ENCODE peak calls at places on chromosomes 6 and 20, in eight cellular contexts. One of them, this sample, is unnamed.
A peak's percentile ranks its signal among the peaks of the same experiment; 100 is the strongest.

GRCh38 chr20:13141541-13141940 is 79.5 kb upstream of the ISM1 start:
- DNase-seq in A172: no peak
- DNase-seq in ACHN: peak; percentile 4
- DNase-seq in stimulated activated CD4-positive, alpha-beta T cell treated with anti-CD3 and anti-CD28 coated beads, Interleukin-2, amount 100 ng/mL, for 48 hours: no peak
- DNase-seq in fibroblast of the aortic adventitia: peak; percentile 39
- DNase-seq in colonic mucosa: no peak
- DNase-seq in activated CD8-positive, alpha-beta memory T cell treated with anti-CD3 and anti-CD28 coated beads, Interleukin-2, amount 50 U/mL, for 4 hours: no peak
- DNase-seq in mesothelial cell of epicardium: no peak
- DNase-seq in this sample: no peak

GRCh38 chr6:162726997-162727346 is 594 bp downstream of the PRKN start:
- DNase-seq in fibroblast of the aortic adventitia: peak; percentile 2
- DNase-seq in ACHN: peak; percentile 3
- DNase-seq in A172: peak; percentile 1
- DNase-seq in mesothelial cell of epicardium: no peak
- DNase-seq in colonic mucosa: peak; percentile 23
- DNase-seq in activated CD8-positive, alpha-beta memory T cell treated with anti-CD3 and anti-CD28 coated beads, Interleukin-2, amount 50 U/mL, for 4 hours: no peak
- DNase-seq in stimulated activated CD4-positive, alpha-beta T cell treated with anti-CD3 and anti-CD28 coated beads, Interleukin-2, amount 100 ng/mL, for 48 hours: no peak
- DNase-seq in this sample: peak; percentile 3

GRCh38 chr6:149334682-149335160 is 17.2 kb downstream of the TAB2 start:
- DNase-seq in ACHN: peak; percentile 87
- DNase-seq in activated CD8-positive, alpha-beta memory T cell treated with anti-CD3 and anti-CD28 coated beads, Interleukin-2, amount 50 U/mL, for 4 hours: no peak
- DNase-seq in A172: peak; percentile 81
- DNase-seq in colonic mucosa: no peak
- DNase-seq in fibroblast of the aortic adventitia: peak; percentile 82
- DNase-seq in stimulated activated CD4-positive, alpha-beta T cell treated with anti-CD3 and anti-CD28 coated beads, Interleukin-2, amount 100 ng/mL, for 48 hours: no peak
- DNase-seq in mesothelial cell of epicardium: no peak
- DNase-seq in this sample: no peak

GRCh38 chr6:33197431-33198048 is 2.9 kb downstream of the RXRB start:
- DNase-seq in ACHN: peak; percentile 63
- DNase-seq in A172: peak; percentile 62
- DNase-seq in mesothelial cell of epicardium: no peak
- DNase-seq in fibroblast of the aortic adventitia: peak; percentile 74
- DNase-seq in activated CD8-positive, alpha-beta memory T cell treated with anti-CD3 and anti-CD28 coated beads, Interleukin-2, amount 50 U/mL, for 4 hours: no peak
- DNase-seq in stimulated activated CD4-positive, alpha-beta T cell treated with anti-CD3 and anti-CD28 coated beads, Interleukin-2, amount 100 ng/mL, for 48 hours: no peak
- DNase-seq in colonic mucosa: peak; percentile 49
- DNase-seq in this sample: peak; percentile 70

GRCh38 chr20:31780839-31781238 is 38.3 kb upstream of the MYLK2 start:
- DNase-seq in fibroblast of the aortic adventitia: no peak
- DNase-seq in A172: no peak
- DNase-seq in colonic mucosa: no peak
- DNase-seq in mesothelial cell of epicardium: no peak
- DNase-seq in stimulated activated CD4-positive, alpha-beta T cell treated with anti-CD3 and anti-CD28 coated beads, Interleukin-2, amount 100 ng/mL, for 48 hours: no peak
- DNase-seq in activated CD8-positive, alpha-beta memory T cell treated with anti-CD3 and anti-CD28 coated beads, Interleukin-2, amount 50 U/mL, for 4 hours: no peak
- DNase-seq in ACHN: no peak
- DNase-seq in this sample: no peak

GRCh38 chr20:63334356-63334755 is 26.8 kb downstream of the CHRNA4 start:
- DNase-seq in mesothelial cell of epicardium: no peak
- DNase-seq in colonic mucosa: no peak
- DNase-seq in stimulated activated CD4-positive, alpha-beta T cell treated with anti-CD3 and anti-CD28 coated beads, Interleukin-2, amount 100 ng/mL, for 48 hours: no peak
- DNase-seq in fibroblast of the aortic adventitia: no peak
- DNase-seq in activated CD8-positive, alpha-beta memory T cell treated with anti-CD3 and anti-CD28 coated beads, Interleukin-2, amount 50 U/mL, for 4 hours: no peak
- DNase-seq in ACHN: no peak
- DNase-seq in A172: no peak
- DNase-seq in this sample: no peak

GRCh38 chr20:9024996-9025395 is 43.9 kb upstream of the PLCB4 start:
- DNase-seq in activated CD8-positive, alpha-beta memory T cell treated with anti-CD3 and anti-CD28 coated beads, Interleukin-2, amount 50 U/mL, for 4 hours: no peak
- DNase-seq in colonic mucosa: no peak
- DNase-seq in ACHN: peak; percentile 35
- DNase-seq in fibroblast of the aortic adventitia: no peak
- DNase-seq in stimulated activated CD4-positive, alpha-beta T cell treated with anti-CD3 and anti-CD28 coated beads, Interleukin-2, amount 100 ng/mL, for 48 hours: no peak
- DNase-seq in mesothelial cell of epicardium: no peak
- DNase-seq in A172: no peak
- DNase-seq in this sample: no peak

GRCh38 chr20:44017905-44018683 is 103.4 kb downstream of the TOX2 start:
- DNase-seq in ACHN: peak; percentile 75
- DNase-seq in fibroblast of the aortic adventitia: peak; percentile 82
- DNase-seq in A172: peak; percentile 95
- DNase-seq in activated CD8-positive, alpha-beta memory T cell treated with anti-CD3 and anti-CD28 coated beads, Interleukin-2, amount 50 U/mL, for 4 hours: no peak
- DNase-seq in mesothelial cell of epicardium: no peak
- DNase-seq in stimulated activated CD4-positive, alpha-beta T cell treated with anti-CD3 and anti-CD28 coated beads, Interleukin-2, amount 100 ng/mL, for 48 hours: no peak
- DNase-seq in colonic mucosa: peak; percentile 96
- DNase-seq in this sample: peak; percentile 55

GRCh38 chr20:63739129-63740069 is at the start of gene SLC2A4RG:
- DNase-seq in stimulated activated CD4-positive, alpha-beta T cell treated with anti-CD3 and anti-CD28 coated beads, Interleukin-2, amount 100 ng/mL, for 48 hours: peak; percentile 50
- DNase-seq in mesothelial cell of epicardium: no peak
- DNase-seq in fibroblast of the aortic adventitia: peak; percentile 59
- DNase-seq in activated CD8-positive, alpha-beta memory T cell treated with anti-CD3 and anti-CD28 coated beads, Interleukin-2, amount 50 U/mL, for 4 hours: peak; percentile 66
- DNase-seq in colonic mucosa: peak; percentile 82
- DNase-seq in ACHN: peak; percentile 79
- DNase-seq in A172: peak; percentile 28
- DNase-seq in this sample: peak; percentile 79

GRCh38 chr20:3420211-3420707 is 12.8 kb upstream of the DNAAF9 start:
- DNase-seq in mesothelial cell of epicardium: no peak
- DNase-seq in A172: no peak
- DNase-seq in activated CD8-positive, alpha-beta memory T cell treated with anti-CD3 and anti-CD28 coated beads, Interleukin-2, amount 50 U/mL, for 4 hours: no peak
- DNase-seq in colonic mucosa: peak; percentile 28
- DNase-seq in fibroblast of the aortic adventitia: peak; percentile 58
- DNase-seq in stimulated activated CD4-positive, alpha-beta T cell treated with anti-CD3 and anti-CD28 coated beads, Interleukin-2, amount 100 ng/mL, for 48 hours: peak; percentile 41
- DNase-seq in ACHN: no peak
- DNase-seq in this sample: no peak

GRCh38 chr6:14757414-14757813 is 488.5 kb upstream of the JARID2 start:
- DNase-seq in ACHN: no peak
- DNase-seq in A172: no peak
- DNase-seq in colonic mucosa: no peak
- DNase-seq in fibroblast of the aortic adventitia: no peak
- DNase-seq in stimulated activated CD4-positive, alpha-beta T cell treated with anti-CD3 and anti-CD28 coated beads, Interleukin-2, amount 100 ng/mL, for 48 hours: no peak
- DNase-seq in mesothelial cell of epicardium: no peak
- DNase-seq in activated CD8-positive, alpha-beta memory T cell treated with anti-CD3 and anti-CD28 coated beads, Interleukin-2, amount 50 U/mL, for 4 hours: no peak
- DNase-seq in this sample: no peak

GRCh38 chr6:34513628-34514027 is 42.5 kb downstream of the SPDEF start:
- DNase-seq in stimulated activated CD4-positive, alpha-beta T cell treated with anti-CD3 and anti-CD28 coated beads, Interleukin-2, amount 100 ng/mL, for 48 hours: no peak
- DNase-seq in A172: no peak
- DNase-seq in fibroblast of the aortic adventitia: no peak
- DNase-seq in colonic mucosa: no peak
- DNase-seq in mesothelial cell of epicardium: no peak
- DNase-seq in ACHN: no peak
- DNase-seq in activated CD8-positive, alpha-beta memory T cell treated with anti-CD3 and anti-CD28 coated beads, Interleukin-2, amount 50 U/mL, for 4 hours: no peak
- DNase-seq in this sample: no peak

GRCh38 chr6:34315780-34316179 is 67.0 kb upstream of the SMIM29 start:
- DNase-seq in mesothelial cell of epicardium: no peak
- DNase-seq in fibroblast of the aortic adventitia: no peak
- DNase-seq in A172: no peak
- DNase-seq in stimulated activated CD4-positive, alpha-beta T cell treated with anti-CD3 and anti-CD28 coated beads, Interleukin-2, amount 100 ng/mL, for 48 hours: no peak
- DNase-seq in ACHN: no peak
- DNase-seq in colonic mucosa: no peak
- DNase-seq in activated CD8-positive, alpha-beta memory T cell treated with anti-CD3 and anti-CD28 coated beads, Interleukin-2, amount 50 U/mL, for 4 hours: no peak
- DNase-seq in this sample: no peak

GRCh38 chr6:111105578-111105977 is 18.3 kb downstream of the SLC16A10 start:
- DNase-seq in activated CD8-positive, alpha-beta memory T cell treated with anti-CD3 and anti-CD28 coated beads, Interleukin-2, amount 50 U/mL, for 4 hours: peak; percentile 27
- DNase-seq in ACHN: peak; percentile 64
- DNase-seq in A172: peak; percentile 45
- DNase-seq in colonic mucosa: peak; percentile 91
- DNase-seq in fibroblast of the aortic adventitia: no peak
- DNase-seq in stimulated activated CD4-positive, alpha-beta T cell treated with anti-CD3 and anti-CD28 coated beads, Interleukin-2, amount 100 ng/mL, for 48 hours: no peak
- DNase-seq in mesothelial cell of epicardium: no peak
- DNase-seq in this sample: peak; percentile 78

GRCh38 chr6:89368107-89368506 is 15.6 kb upstream of the UBE2J1 start:
- DNase-seq in ACHN: peak; percentile 51
- DNase-seq in colonic mucosa: peak; percentile 84
- DNase-seq in A172: peak; percentile 40
- DNase-seq in activated CD8-positive, alpha-beta memory T cell treated with anti-CD3 and anti-CD28 coated beads, Interleukin-2, amount 50 U/mL, for 4 hours: peak; percentile 60
- DNase-seq in fibroblast of the aortic adventitia: peak; percentile 71
- DNase-seq in stimulated activated CD4-positive, alpha-beta T cell treated with anti-CD3 and anti-CD28 coated beads, Interleukin-2, amount 100 ng/mL, for 48 hours: peak; percentile 65
- DNase-seq in mesothelial cell of epicardium: no peak
- DNase-seq in this sample: no peak

GRCh38 chr20:52379723-52380336 is 188.3 kb upstream of the ZFP64 start:
- DNase-seq in activated CD8-positive, alpha-beta memory T cell treated with anti-CD3 and anti-CD28 coated beads, Interleukin-2, amount 50 U/mL, for 4 hours: peak; percentile 50
- DNase-seq in A172: peak; percentile 16
- DNase-seq in ACHN: peak; percentile 13
- DNase-seq in mesothelial cell of epicardium: no peak
- DNase-seq in colonic mucosa: peak; percentile 43
- DNase-seq in fibroblast of the aortic adventitia: peak; percentile 11
- DNase-seq in stimulated activated CD4-positive, alpha-beta T cell treated with anti-CD3 and anti-CD28 coated beads, Interleukin-2, amount 100 ng/mL, for 48 hours: peak; percentile 46
- DNase-seq in this sample: peak; percentile 35

GRCh38 chr6:169800116-169800667 is 48.8 kb downstream of the ERMARD start:
- DNase-seq in ACHN: no peak
- DNase-seq in fibroblast of the aortic adventitia: peak; percentile 43
- DNase-seq in mesothelial cell of epicardium: no peak
- DNase-seq in activated CD8-positive, alpha-beta memory T cell treated with anti-CD3 and anti-CD28 coated beads, Interleukin-2, amount 50 U/mL, for 4 hours: no peak
- DNase-seq in stimulated activated CD4-positive, alpha-beta T cell treated with anti-CD3 and anti-CD28 coated beads, Interleukin-2, amount 100 ng/mL, for 48 hours: no peak
- DNase-seq in A172: no peak
- DNase-seq in colonic mucosa: peak; percentile 25
- DNase-seq in this sample: no peak

GRCh38 chr6:129485746-129486145 is 224.2 kb downstream of the ARHGAP18 start:
- DNase-seq in colonic mucosa: no peak
- DNase-seq in mesothelial cell of epicardium: no peak
- DNase-seq in fibroblast of the aortic adventitia: no peak
- DNase-seq in ACHN: no peak
- DNase-seq in activated CD8-positive, alpha-beta memory T cell treated with anti-CD3 and anti-CD28 coated beads, Interleukin-2, amount 50 U/mL, for 4 hours: no peak
- DNase-seq in A172: peak; percentile 8
- DNase-seq in stimulated activated CD4-positive, alpha-beta T cell treated with anti-CD3 and anti-CD28 coated beads, Interleukin-2, amount 100 ng/mL, for 48 hours: no peak
- DNase-seq in this sample: peak; percentile 58

GRCh38 chr6:105932440-105932839 is 153.7 kb upstream of the PRDM1 start:
- DNase-seq in mesothelial cell of epicardium: no peak
- DNase-seq in ACHN: no peak
- DNase-seq in colonic mucosa: no peak
- DNase-seq in stimulated activated CD4-positive, alpha-beta T cell treated with anti-CD3 and anti-CD28 coated beads, Interleukin-2, amount 100 ng/mL, for 48 hours: no peak
- DNase-seq in A172: no peak
- DNase-seq in activated CD8-positive, alpha-beta memory T cell treated with anti-CD3 and anti-CD28 coated beads, Interleukin-2, amount 50 U/mL, for 4 hours: no peak
- DNase-seq in fibroblast of the aortic adventitia: peak; percentile 32
- DNase-seq in this sample: no peak

GRCh38 chr20:38935967-38936407 is 9.8 kb downstream of the FAM83D start:
- DNase-seq in mesothelial cell of epicardium: no peak
- DNase-seq in stimulated activated CD4-positive, alpha-beta T cell treated with anti-CD3 and anti-CD28 coated beads, Interleukin-2, amount 100 ng/mL, for 48 hours: no peak
- DNase-seq in activated CD8-positive, alpha-beta memory T cell treated with anti-CD3 and anti-CD28 coated beads, Interleukin-2, amount 50 U/mL, for 4 hours: no peak
- DNase-seq in ACHN: no peak
- DNase-seq in colonic mucosa: no peak
- DNase-seq in A172: no peak
- DNase-seq in fibroblast of the aortic adventitia: no peak
- DNase-seq in this sample: peak; percentile 68

GRCh38 chr6:105733556-105734162 is 330.8 kb upstream of the PREP start:
- DNase-seq in mesothelial cell of epicardium: no peak
- DNase-seq in A172: peak; percentile 21
- DNase-seq in fibroblast of the aortic adventitia: peak; percentile 73
- DNase-seq in stimulated activated CD4-positive, alpha-beta T cell treated with anti-CD3 and anti-CD28 coated beads, Interleukin-2, amount 100 ng/mL, for 48 hours: no peak
- DNase-seq in ACHN: peak; percentile 26
- DNase-seq in activated CD8-positive, alpha-beta memory T cell treated with anti-CD3 and anti-CD28 coated beads, Interleukin-2, amount 50 U/mL, for 4 hours: no peak
- DNase-seq in colonic mucosa: no peak
- DNase-seq in this sample: peak; percentile 28

GRCh38 chr6:38180586-38180985 is 361.1 kb downstream of the ZFAND3 start:
- DNase-seq in stimulated activated CD4-positive, alpha-beta T cell treated with anti-CD3 and anti-CD28 coated beads, Interleukin-2, amount 100 ng/mL, for 48 hours: no peak
- DNase-seq in mesothelial cell of epicardium: no peak
- DNase-seq in A172: no peak
- DNase-seq in colonic mucosa: no peak
- DNase-seq in ACHN: no peak
- DNase-seq in fibroblast of the aortic adventitia: no peak
- DNase-seq in activated CD8-positive, alpha-beta memory T cell treated with anti-CD3 and anti-CD28 coated beads, Interleukin-2, amount 50 U/mL, for 4 hours: no peak
- DNase-seq in this sample: no peak

GRCh38 chr6:40390144-40390800 is 196.9 kb downstream of the LRFN2 start:
- DNase-seq in fibroblast of the aortic adventitia: no peak
- DNase-seq in stimulated activated CD4-positive, alpha-beta T cell treated with anti-CD3 and anti-CD28 coated beads, Interleukin-2, amount 100 ng/mL, for 48 hours: no peak
- DNase-seq in activated CD8-positive, alpha-beta memory T cell treated with anti-CD3 and anti-CD28 coated beads, Interleukin-2, amount 50 U/mL, for 4 hours: no peak
- DNase-seq in colonic mucosa: no peak
- DNase-seq in ACHN: no peak
- DNase-seq in mesothelial cell of epicardium: no peak
- DNase-seq in A172: no peak
- DNase-seq in this sample: no peak

GRCh38 chr20:16025084-16025483 is 548.2 kb downstream of the KIF16B start:
- DNase-seq in stimulated activated CD4-positive, alpha-beta T cell treated with anti-CD3 and anti-CD28 coated beads, Interleukin-2, amount 100 ng/mL, for 48 hours: no peak
- DNase-seq in ACHN: no peak
- DNase-seq in fibroblast of the aortic adventitia: no peak
- DNase-seq in mesothelial cell of epicardium: no peak
- DNase-seq in A172: no peak
- DNase-seq in activated CD8-positive, alpha-beta memory T cell treated with anti-CD3 and anti-CD28 coated beads, Interleukin-2, amount 50 U/mL, for 4 hours: no peak
- DNase-seq in colonic mucosa: no peak
- DNase-seq in this sample: no peak

GRCh38 chr6:3575166-3575565 is 118.3 kb upstream of the SLC22A23 start:
- DNase-seq in ACHN: no peak
- DNase-seq in colonic mucosa: no peak
- DNase-seq in stimulated activated CD4-positive, alpha-beta T cell treated with anti-CD3 and anti-CD28 coated beads, Interleukin-2, amount 100 ng/mL, for 48 hours: no peak
- DNase-seq in mesothelial cell of epicardium: no peak
- DNase-seq in activated CD8-positive, alpha-beta memory T cell treated with anti-CD3 and anti-CD28 coated beads, Interleukin-2, amount 50 U/mL, for 4 hours: no peak
- DNase-seq in fibroblast of the aortic adventitia: no peak
- DNase-seq in A172: no peak
- DNase-seq in this sample: no peak

GRCh38 chr6:9540534-9541126 is 874.2 kb downstream of the TFAP2A start:
- DNase-seq in mesothelial cell of epicardium: no peak
- DNase-seq in activated CD8-positive, alpha-beta memory T cell treated with anti-CD3 and anti-CD28 coated beads, Interleukin-2, amount 50 U/mL, for 4 hours: no peak
- DNase-seq in ACHN: peak; percentile 56
- DNase-seq in colonic mucosa: no peak
- DNase-seq in A172: peak; percentile 63
- DNase-seq in fibroblast of the aortic adventitia: peak; percentile 83
- DNase-seq in stimulated activated CD4-positive, alpha-beta T cell treated with anti-CD3 and anti-CD28 coated beads, Interleukin-2, amount 100 ng/mL, for 48 hours: no peak
- DNase-seq in this sample: peak; percentile 35

GRCh38 chr20:51507357-51508036 is 35.0 kb downstream of the NFATC2 start:
- DNase-seq in activated CD8-positive, alpha-beta memory T cell treated with anti-CD3 and anti-CD28 coated beads, Interleukin-2, amount 50 U/mL, for 4 hours: no peak
- DNase-seq in fibroblast of the aortic adventitia: no peak
- DNase-seq in mesothelial cell of epicardium: no peak
- DNase-seq in ACHN: no peak
- DNase-seq in colonic mucosa: no peak
- DNase-seq in A172: no peak
- DNase-seq in stimulated activated CD4-positive, alpha-beta T cell treated with anti-CD3 and anti-CD28 coated beads, Interleukin-2, amount 100 ng/mL, for 48 hours: no peak
- DNase-seq in this sample: no peak

GRCh38 chr6:47033029-47033796 is 8.9 kb downstream of the ADGRF1 start:
- DNase-seq in stimulated activated CD4-positive, alpha-beta T cell treated with anti-CD3 and anti-CD28 coated beads, Interleukin-2, amount 100 ng/mL, for 48 hours: no peak
- DNase-seq in activated CD8-positive, alpha-beta memory T cell treated with anti-CD3 and anti-CD28 coated beads, Interleukin-2, amount 50 U/mL, for 4 hours: no peak
- DNase-seq in colonic mucosa: no peak
- DNase-seq in fibroblast of the aortic adventitia: no peak
- DNase-seq in A172: no peak
- DNase-seq in ACHN: no peak
- DNase-seq in mesothelial cell of epicardium: no peak
- DNase-seq in this sample: no peak

GRCh38 chr6:101630956-101631355 is 237.4 kb downstream of the GRIK2 start:
- DNase-seq in activated CD8-positive, alpha-beta memory T cell treated with anti-CD3 and anti-CD28 coated beads, Interleukin-2, amount 50 U/mL, for 4 hours: no peak
- DNase-seq in ACHN: no peak
- DNase-seq in stimulated activated CD4-positive, alpha-beta T cell treated with anti-CD3 and anti-CD28 coated beads, Interleukin-2, amount 100 ng/mL, for 48 hours: no peak
- DNase-seq in A172: no peak
- DNase-seq in fibroblast of the aortic adventitia: no peak
- DNase-seq in colonic mucosa: no peak
- DNase-seq in mesothelial cell of epicardium: no peak
- DNase-seq in this sample: no peak

GRCh38 chr6:8182209-8182845 is 80.0 kb upstream of the EEF1E1 start:
- DNase-seq in A172: no peak
- DNase-seq in ACHN: no peak
- DNase-seq in activated CD8-positive, alpha-beta memory T cell treated with anti-CD3 and anti-CD28 coated beads, Interleukin-2, amount 50 U/mL, for 4 hours: no peak
- DNase-seq in colonic mucosa: no peak
- DNase-seq in mesothelial cell of epicardium: no peak
- DNase-seq in stimulated activated CD4-positive, alpha-beta T cell treated with anti-CD3 and anti-CD28 coated beads, Interleukin-2, amount 100 ng/mL, for 48 hours: no peak
- DNase-seq in fibroblast of the aortic adventitia: peak; percentile 21
- DNase-seq in this sample: no peak

GRCh38 chr6:39982720-39983119 is 48.5 kb upstream of the MOCS1 start:
- DNase-seq in stimulated activated CD4-positive, alpha-beta T cell treated with anti-CD3 and anti-CD28 coated beads, Interleukin-2, amount 100 ng/mL, for 48 hours: no peak
- DNase-seq in ACHN: no peak
- DNase-seq in A172: no peak
- DNase-seq in colonic mucosa: no peak
- DNase-seq in mesothelial cell of epicardium: no peak
- DNase-seq in activated CD8-positive, alpha-beta memory T cell treated with anti-CD3 and anti-CD28 coated beads, Interleukin-2, amount 50 U/mL, for 4 hours: no peak
- DNase-seq in fibroblast of the aortic adventitia: no peak
- DNase-seq in this sample: no peak

GRCh38 chr6:152206072-152206818 is 398.8 kb downstream of the ESR1 start:
- DNase-seq in fibroblast of the aortic adventitia: peak; percentile 24
- DNase-seq in A172: no peak
- DNase-seq in colonic mucosa: peak; percentile 36
- DNase-seq in stimulated activated CD4-positive, alpha-beta T cell treated with anti-CD3 and anti-CD28 coated beads, Interleukin-2, amount 100 ng/mL, for 48 hours: peak; percentile 48
- DNase-seq in ACHN: peak; percentile 19
- DNase-seq in activated CD8-positive, alpha-beta memory T cell treated with anti-CD3 and anti-CD28 coated beads, Interleukin-2, amount 50 U/mL, for 4 hours: peak; percentile 49
- DNase-seq in mesothelial cell of epicardium: no peak
- DNase-seq in this sample: no peak

GRCh38 chr6:25732468-25733198 is 21.9 kb upstream of the SLC17A4 start:
- DNase-seq in colonic mucosa: no peak
- DNase-seq in fibroblast of the aortic adventitia: no peak
- DNase-seq in ACHN: no peak
- DNase-seq in activated CD8-positive, alpha-beta memory T cell treated with anti-CD3 and anti-CD28 coated beads, Interleukin-2, amount 50 U/mL, for 4 hours: no peak
- DNase-seq in stimulated activated CD4-positive, alpha-beta T cell treated with anti-CD3 and anti-CD28 coated beads, Interleukin-2, amount 100 ng/mL, for 48 hours: no peak
- DNase-seq in mesothelial cell of epicardium: no peak
- DNase-seq in A172: no peak
- DNase-seq in this sample: no peak

GRCh38 chr6:2877960-2878359 is 25.1 kb downstream of the SERPINB9 start:
- DNase-seq in colonic mucosa: no peak
- DNase-seq in ACHN: no peak
- DNase-seq in activated CD8-positive, alpha-beta memory T cell treated with anti-CD3 and anti-CD28 coated beads, Interleukin-2, amount 50 U/mL, for 4 hours: no peak
- DNase-seq in A172: no peak
- DNase-seq in fibroblast of the aortic adventitia: no peak
- DNase-seq in mesothelial cell of epicardium: no peak
- DNase-seq in stimulated activated CD4-positive, alpha-beta T cell treated with anti-CD3 and anti-CD28 coated beads, Interleukin-2, amount 100 ng/mL, for 48 hours: no peak
- DNase-seq in this sample: peak; percentile 29

This sample was measured in SW480.